ENCODE peak calls at places on chromosomes 6 and 20, in seven cellular contexts. K is PC-9, A is SK-N-SH, D is osteoblast, E is IMR-90, U is OCI-LY7, Y is mesenchymal stem cell. G is an unnamed sample.

GRCh38 chr6:161487694-161488093 is 213.8 kb upstream of the AGPAT4 start:
- DNase-seq in Y (no peak), U (no peak), A (no peak), E (no peak), D (no peak), K (no peak), G (no peak)

GRCh38 chr20:47982574-47983360 is 197.5 kb upstream of the SULF2 start:
- DNase-seq in A (no peak), K (peak; percentile 59), D (no peak), U (peak; percentile 54), Y (no peak), E (no peak), G (no peak)

GRCh38 chr6:43143235-43144124 is 27.6 kb upstream of the SRF start:
- DNase-seq in U (peak; percentile 81), D (peak; percentile 98), E (peak; percentile 91), A (peak; percentile 97), Y (peak; percentile 88), K (peak; percentile 87), G (peak; percentile 79)

GRCh38 chr6:53240763-53241162 is 92.1 kb upstream of the GCM1 start:
- DNase-seq in E (no peak), U (no peak), Y (no peak), A (no peak), K (no peak), D (peak; percentile 5), G (no peak)

GRCh38 chr20:38136421-38137245 is 28.4 kb downstream of the TGM2 start:
- DNase-seq in D (no peak), E (no peak), K (no peak), A (no peak), Y (no peak), U (no peak), G (no peak)

GRCh38 chr20:58102744-58103516 is 125.5 kb downstream of the ANKRD60 start:
- DNase-seq in K (peak; percentile 64), Y (no peak), E (no peak), D (no peak), U (no peak), A (no peak), G (peak; percentile 99)

GRCh38 chr6:112640895-112641294 is 293.8 kb downstream of the RFPL4B start:
- DNase-seq in A (peak; percentile 36), E (peak; percentile 68), D (peak; percentile 79), K (no peak), U (no peak), Y (peak; percentile 60), G (peak; percentile 56)

GRCh38 chr6:37709250-37709931 is 11.7 kb upstream of the MDGA1 start:
- DNase-seq in A (no peak), D (no peak), U (no peak), K (no peak), E (no peak), Y (no peak), G (no peak)

GRCh38 chr20:38892091-38892981 is 33.9 kb upstream of the FAM83D start:
- DNase-seq in Y (no peak), K (no peak), U (peak; percentile 82), E (no peak), D (no peak), A (no peak), G (no peak)

GRCh38 chr20:23246682-23247664 is 103.6 kb upstream of the NXT1 start:
- DNase-seq in D (no peak), Y (no peak), U (peak; percentile 2), E (no peak), K (no peak), A (no peak), G (no peak)

GRCh38 chr6:111589366-111589765 is 16.3 kb downstream of the TRAF3IP2 start:
- DNase-seq in Y (peak; percentile 71), K (peak; percentile 75), A (no peak), D (peak; percentile 93), U (no peak), E (peak; percentile 83), G (peak; percentile 90)

GRCh38 chr20:43916875-43917371 is 2.3 kb downstream of the TOX2 start:
- DNase-seq in Y (peak; percentile 61), E (peak; percentile 45), K (no peak), A (no peak), U (no peak), D (no peak), G (no peak)

GRCh38 chr20:48686238-48687096 is 141.3 kb downstream of the PREX1 start:
- DNase-seq in E (no peak), A (peak; percentile 53), D (peak; percentile 84), U (no peak), Y (no peak), K (peak; percentile 34), G (no peak)

GRCh38 chr6:156102129-156102528 is 646.5 kb upstream of the NOX3 start:
- DNase-seq in E (peak; percentile 23), Y (peak; percentile 30), A (no peak), D (no peak), U (peak; percentile 8), K (no peak), G (no peak)

GRCh38 chr6:125953502-125953875 is 3.1 kb upstream of the HINT3 start:
- DNase-seq in D (no peak), U (peak; percentile 34), E (no peak), A (no peak), Y (no peak), K (no peak), G (peak; percentile 48)

GRCh38 chr6:43943781-43944250 is 173.8 kb downstream of the VEGFA start:
- DNase-seq in A (no peak), K (peak; percentile 50), E (no peak), U (no peak), D (no peak), Y (no peak), G (peak; percentile 19)

GRCh38 chr6:41626917-41627316 is 11.4 kb upstream of the MDFI start:
- DNase-seq in U (no peak), E (no peak), D (no peak), A (no peak), K (no peak), Y (peak; percentile 10), G (peak; percentile 95)

GRCh38 chr20:15359056-15359455 is 1021.6 kb upstream of the FLRT3 start:
- DNase-seq in K (no peak), U (no peak), Y (no peak), E (peak; percentile 3), D (no peak), A (no peak), G (peak; percentile 63)

GRCh38 chr20:36472656-36473071 is 68.7 kb upstream of the MYL9 start:
- DNase-seq in U (no peak), Y (peak; percentile 46), K (peak; percentile 79), A (no peak), D (peak; percentile 65), E (no peak), G (peak; percentile 73)

DNA sequence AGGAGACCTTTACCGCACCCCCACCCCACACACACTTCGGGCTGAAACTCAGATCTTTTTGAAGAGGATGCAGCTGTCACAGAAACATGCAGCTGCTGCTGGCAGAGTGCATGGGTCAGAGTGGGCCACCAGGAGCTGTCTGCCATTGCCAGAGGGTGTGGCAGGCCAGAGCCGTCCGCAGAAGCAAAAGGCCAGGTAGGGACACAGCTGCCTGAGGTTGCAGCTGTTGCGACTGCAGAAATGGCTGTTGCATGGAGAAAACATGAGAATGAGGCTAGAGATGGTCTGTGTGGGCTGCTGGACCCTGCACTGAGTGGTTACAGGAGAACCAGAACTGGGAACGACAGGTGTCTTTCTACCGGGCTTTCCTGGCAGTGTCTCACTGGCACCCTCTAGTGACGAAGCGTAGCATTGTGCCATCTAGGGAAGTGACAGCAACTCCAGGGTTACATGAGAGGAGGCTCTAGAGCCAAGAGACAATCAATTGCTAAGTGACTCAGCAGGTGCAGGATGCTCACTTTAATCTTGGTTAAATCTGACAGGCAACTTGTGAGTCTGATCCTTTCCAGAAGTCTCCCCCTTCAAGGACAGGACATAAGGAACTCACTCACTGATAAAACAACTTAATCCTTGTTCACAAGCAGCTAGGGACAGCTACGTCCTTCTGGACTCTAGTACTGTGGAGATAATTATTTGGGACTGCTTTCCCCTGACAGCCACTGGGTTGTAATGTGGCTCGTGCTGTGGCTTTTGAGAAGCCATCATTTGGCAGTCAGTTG is 29.1 kb upstream of the SERPINB9 start:
- DNase-seq in E (peak; percentile 68), K (peak; percentile 84), D (peak; percentile 98), A (peak; percentile 86), Y (peak; percentile 80), U (peak; percentile 90), G (peak; percentile 73)
- H3K4me2 ChIP-seq in E (peak overlapping the region; percentile 28), K (peak overlapping the region; percentile 35), D (no peak overlapping the region), A (no peak overlapping the region), Y (no peak overlapping the region), U (peak overlapping the region; percentile 71), G (no peak overlapping the region)

GRCh38 chr6:80143312-80143960 is 37.0 kb downstream of the BCKDHB start:
- DNase-seq in E (peak; percentile 85), D (peak; percentile 29), A (peak; percentile 3), K (peak; percentile 88), U (no peak), Y (peak; percentile 58), G (peak; percentile 84)
- H3K4me3 ChIP-seq in E (no peak overlapping the region), D (peak overlapping the region; percentile 20), A (no peak overlapping the region), K (no peak overlapping the region), U (no peak overlapping the region), Y (peak overlapping the region; percentile 16), G (no peak overlapping the region)

DNA sequence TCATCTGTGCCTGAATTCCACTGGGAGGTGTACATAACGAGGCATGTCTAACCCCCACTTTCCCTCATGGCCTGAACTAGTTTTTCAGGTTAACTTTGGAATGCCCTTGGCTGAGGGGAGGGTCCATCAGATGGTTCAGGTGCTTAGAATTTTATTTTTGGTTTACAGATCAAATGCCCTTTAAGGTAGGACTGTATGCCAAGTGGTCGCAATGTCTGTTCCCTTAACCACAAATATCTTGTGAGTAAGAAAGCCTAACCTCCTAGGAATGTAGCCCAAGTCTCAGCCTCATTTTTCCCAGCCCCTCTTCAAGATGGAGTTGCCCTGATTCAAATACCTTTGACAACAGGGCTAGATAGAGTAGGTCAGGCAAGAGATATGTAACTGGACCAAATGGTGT is 78.4 kb downstream of the RNASET2 start:
- DNase-seq in U (no peak), E (no peak), A (no peak), D (no peak), Y (no peak), K (peak; percentile 27), G (peak; percentile 49)
- H2AFZ ChIP-seq in U (no peak overlapping the region), E (no peak overlapping the region), A (no peak overlapping the region), D (no peak overlapping the region), Y (no peak overlapping the region), K (no peak overlapping the region), G (peak overlapping the region; percentile 17)

GRCh38 chr6:1267057-1267732 is 44.7 kb upstream of the FOXQ1 start:
- DNase-seq in D (no peak), K (no peak), U (no peak), A (no peak), E (no peak), Y (peak; percentile 5), G (peak; percentile 61)

GRCh38 chr6:1264619-1265445 is 47.1 kb upstream of the FOXQ1 start:
- DNase-seq in Y (no peak), U (no peak), K (no peak), E (no peak), D (no peak), A (no peak), G (no peak)

GRCh38 chr6:1266686-1267056 is 45.2 kb upstream of the FOXQ1 start:
- DNase-seq in Y (no peak), K (no peak), U (no peak), A (no peak), D (no peak), E (no peak), G (no peak)

GRCh38 chr6:1271071-1271763 is 40.7 kb upstream of the FOXQ1 start:
- DNase-seq in U (no peak), K (no peak), Y (no peak), A (no peak), D (no peak), E (no peak), G (no peak)

GRCh38 chr6:1267790-1268762 is 43.8 kb upstream of the FOXQ1 start:
- DNase-seq in K (no peak), A (no peak), D (no peak), E (no peak), Y (no peak), U (no peak), G (no peak)
- H3K4me2 ChIP-seq in K (peak overlapping the region; percentile 66), A (no peak overlapping the region), D (no peak overlapping the region), E (no peak overlapping the region), Y (no peak overlapping the region), U (no peak overlapping the region), G (no peak overlapping the region)